ENCODE peak calls at places on chromosomes 7 and 10, in seven cellular contexts. One of them, this sample, is unnamed.

GRCh38 chr10:11539191-11539868 is 72.1 kb downstream of the USP6NL start:
- DNase-seq in fibroblast of lung: peak; percentile 67
- DNase-seq in GM23338: no peak
- DNase-seq in HepG2: peak; percentile 30
- DNase-seq in A549: no peak
- DNase-seq in WERI-Rb-1: no peak
- DNase-seq in endodermal cell: peak; percentile 61
- DNase-seq in this sample: no peak

GRCh38 chr10:88687853-88688467 is 18.1 kb upstream of the LIPK start:
- DNase-seq in fibroblast of lung: peak; percentile 17
- DNase-seq in GM23338: peak; percentile 46
- DNase-seq in HepG2: peak; percentile 3
- DNase-seq in A549: peak; percentile 27
- DNase-seq in WERI-Rb-1: no peak
- DNase-seq in endodermal cell: no peak
- DNase-seq in this sample: no peak

GRCh38 chr7:158350166-158350900 is 237.3 kb downstream of the PTPRN2 start:
- DNase-seq in fibroblast of lung: no peak
- DNase-seq in GM23338: no peak
- DNase-seq in HepG2: no peak
- DNase-seq in A549: no peak
- DNase-seq in WERI-Rb-1: no peak
- DNase-seq in endodermal cell: peak; percentile 37
- DNase-seq in this sample: no peak

GRCh38 chr7:14888904-14889482 is 13.6 kb downstream of the DGKB start:
- DNase-seq in fibroblast of lung: peak; percentile 20
- DNase-seq in GM23338: no peak
- DNase-seq in HepG2: no peak
- DNase-seq in A549: no peak
- DNase-seq in WERI-Rb-1: no peak
- DNase-seq in endodermal cell: no peak
- DNase-seq in this sample: no peak

GRCh38 chr7:29935111-29935510 is 54.5 kb downstream of the SCRN1 start:
- DNase-seq in fibroblast of lung: peak; percentile 46
- DNase-seq in GM23338: no peak
- DNase-seq in HepG2: no peak
- DNase-seq in A549: no peak
- DNase-seq in WERI-Rb-1: no peak
- DNase-seq in endodermal cell: no peak
- DNase-seq in this sample: no peak

GRCh38 chr10:114282526-114282925 is 43.5 kb downstream of the VWA2 start:
- DNase-seq in fibroblast of lung: no peak
- DNase-seq in GM23338: no peak
- DNase-seq in HepG2: no peak
- DNase-seq in A549: no peak
- DNase-seq in WERI-Rb-1: no peak
- DNase-seq in endodermal cell: no peak
- DNase-seq in this sample: no peak

GRCh38 chr7:130793855-130794618 is 60.0 kb upstream of the KLF14 start:
- DNase-seq in fibroblast of lung: peak; percentile 52
- DNase-seq in GM23338: peak; percentile 43
- DNase-seq in HepG2: peak; percentile 18
- DNase-seq in A549: no peak
- DNase-seq in WERI-Rb-1: no peak
- DNase-seq in endodermal cell: no peak
- DNase-seq in this sample: no peak

GRCh38 chr7:131066635-131067034 is 261.0 kb upstream of the MKLN1 start:
- DNase-seq in fibroblast of lung: peak; percentile 49
- DNase-seq in GM23338: no peak
- DNase-seq in HepG2: peak; percentile 41
- DNase-seq in A549: no peak
- DNase-seq in WERI-Rb-1: no peak
- DNase-seq in endodermal cell: no peak
- DNase-seq in this sample: peak; percentile 21

GRCh38 chr7:150855046-150855445 is 2.7 kb downstream of the AOC1 start:
- DNase-seq in fibroblast of lung: no peak
- DNase-seq in GM23338: no peak
- DNase-seq in HepG2: no peak
- DNase-seq in A549: no peak
- DNase-seq in WERI-Rb-1: no peak
- DNase-seq in endodermal cell: peak; percentile 41
- DNase-seq in this sample: no peak

GRCh38 chr7:93890041-93890463 is 501 bp downstream of the TFPI2 start:
- DNase-seq in fibroblast of lung: peak; percentile 74
- DNase-seq in GM23338: peak; percentile 86
- DNase-seq in HepG2: no peak
- DNase-seq in A549: peak; percentile 46
- DNase-seq in WERI-Rb-1: peak; percentile 19
- DNase-seq in endodermal cell: no peak
- DNase-seq in this sample: no peak

GRCh38 chr10:131109746-131110145 is 201.8 kb downstream of the TCERG1L start:
- DNase-seq in fibroblast of lung: no peak
- DNase-seq in GM23338: no peak
- DNase-seq in HepG2: no peak
- DNase-seq in A549: no peak
- DNase-seq in WERI-Rb-1: no peak
- DNase-seq in endodermal cell: no peak
- DNase-seq in this sample: no peak

GRCh38 chr10:16458196-16458977 is 21.6 kb downstream of the PTER start:
- DNase-seq in fibroblast of lung: no peak
- DNase-seq in GM23338: no peak
- DNase-seq in HepG2: no peak
- DNase-seq in A549: no peak
- DNase-seq in WERI-Rb-1: no peak
- DNase-seq in endodermal cell: no peak
- DNase-seq in this sample: no peak
- H3K4me3 ChIP-seq in fibroblast of lung: no peak overlapping the region
- H3K4me3 ChIP-seq in GM23338: no peak overlapping the region
- H3K4me3 ChIP-seq in HepG2: no peak overlapping the region
- H3K4me3 ChIP-seq in A549: no peak overlapping the region
- H3K4me3 ChIP-seq in WERI-Rb-1: no peak overlapping the region
- H3K4me3 ChIP-seq in endodermal cell: no peak overlapping the region
- H3K4me3 ChIP-seq in this sample: no peak overlapping the region

GRCh38 chr7:154832557-154833138 is 170.3 kb downstream of the PAXIP1 start:
- DNase-seq in fibroblast of lung: no peak
- DNase-seq in GM23338: no peak
- DNase-seq in HepG2: peak; percentile 38
- DNase-seq in A549: peak; percentile 22
- DNase-seq in WERI-Rb-1: peak; percentile 22
- DNase-seq in endodermal cell: peak; percentile 80
- DNase-seq in this sample: no peak

GRCh38 chr7:154833839-154834238 is 169.1 kb downstream of the PAXIP1 start:
- DNase-seq in fibroblast of lung: no peak
- DNase-seq in GM23338: no peak
- DNase-seq in HepG2: no peak
- DNase-seq in A549: no peak
- DNase-seq in WERI-Rb-1: no peak
- DNase-seq in endodermal cell: no peak
- DNase-seq in this sample: no peak

GRCh38 chr7:154837622-154838021 is 165.3 kb downstream of the PAXIP1 start:
- DNase-seq in fibroblast of lung: no peak
- DNase-seq in GM23338: no peak
- DNase-seq in HepG2: no peak
- DNase-seq in A549: no peak
- DNase-seq in WERI-Rb-1: no peak
- DNase-seq in endodermal cell: no peak
- DNase-seq in this sample: no peak

GRCh38 chr7:154837087-154837486 is 165.8 kb downstream of the PAXIP1 start:
- DNase-seq in fibroblast of lung: no peak
- DNase-seq in GM23338: no peak
- DNase-seq in HepG2: no peak
- DNase-seq in A549: no peak
- DNase-seq in WERI-Rb-1: no peak
- DNase-seq in endodermal cell: no peak
- DNase-seq in this sample: no peak

GRCh38 chr7:154835924-154836529 is 166.9 kb downstream of the PAXIP1 start:
- DNase-seq in fibroblast of lung: no peak
- DNase-seq in GM23338: no peak
- DNase-seq in HepG2: no peak
- DNase-seq in A549: no peak
- DNase-seq in WERI-Rb-1: no peak
- DNase-seq in endodermal cell: no peak
- DNase-seq in this sample: no peak
- H3K27ac ChIP-seq in fibroblast of lung: no peak overlapping the region
- H3K27ac ChIP-seq in GM23338: no peak overlapping the region
- H3K27ac ChIP-seq in HepG2: no peak overlapping the region
- H3K27ac ChIP-seq in A549: no peak overlapping the region
- H3K27ac ChIP-seq in WERI-Rb-1: no peak overlapping the region
- H3K27ac ChIP-seq in endodermal cell: no peak overlapping the region
- H3K27ac ChIP-seq in this sample: no peak overlapping the region

GRCh38 chr10:30999084-30999712 is 32.5 kb downstream of the ZNF438 start:
- DNase-seq in fibroblast of lung: no peak
- DNase-seq in GM23338: no peak
- DNase-seq in HepG2: no peak
- DNase-seq in A549: no peak
- DNase-seq in WERI-Rb-1: no peak
- DNase-seq in endodermal cell: no peak
- DNase-seq in this sample: no peak

GRCh38 chr10:30996481-30996980 is 35.1 kb downstream of the ZNF438 start:
- DNase-seq in fibroblast of lung: no peak
- DNase-seq in GM23338: no peak
- DNase-seq in HepG2: no peak
- DNase-seq in A549: no peak
- DNase-seq in WERI-Rb-1: no peak
- DNase-seq in endodermal cell: no peak
- DNase-seq in this sample: no peak

GRCh38 chr10:31000071-31000787 is 31.4 kb downstream of the ZNF438 start:
- DNase-seq in fibroblast of lung: no peak
- DNase-seq in GM23338: no peak
- DNase-seq in HepG2: no peak
- DNase-seq in A549: no peak
- DNase-seq in WERI-Rb-1: no peak
- DNase-seq in endodermal cell: peak; percentile 51
- DNase-seq in this sample: no peak

GRCh38 chr10:30995081-30995480 is 36.6 kb downstream of the ZNF438 start:
- DNase-seq in fibroblast of lung: no peak
- DNase-seq in GM23338: no peak
- DNase-seq in HepG2: no peak
- DNase-seq in A549: no peak
- DNase-seq in WERI-Rb-1: no peak
- DNase-seq in endodermal cell: no peak
- DNase-seq in this sample: no peak

DNA sequence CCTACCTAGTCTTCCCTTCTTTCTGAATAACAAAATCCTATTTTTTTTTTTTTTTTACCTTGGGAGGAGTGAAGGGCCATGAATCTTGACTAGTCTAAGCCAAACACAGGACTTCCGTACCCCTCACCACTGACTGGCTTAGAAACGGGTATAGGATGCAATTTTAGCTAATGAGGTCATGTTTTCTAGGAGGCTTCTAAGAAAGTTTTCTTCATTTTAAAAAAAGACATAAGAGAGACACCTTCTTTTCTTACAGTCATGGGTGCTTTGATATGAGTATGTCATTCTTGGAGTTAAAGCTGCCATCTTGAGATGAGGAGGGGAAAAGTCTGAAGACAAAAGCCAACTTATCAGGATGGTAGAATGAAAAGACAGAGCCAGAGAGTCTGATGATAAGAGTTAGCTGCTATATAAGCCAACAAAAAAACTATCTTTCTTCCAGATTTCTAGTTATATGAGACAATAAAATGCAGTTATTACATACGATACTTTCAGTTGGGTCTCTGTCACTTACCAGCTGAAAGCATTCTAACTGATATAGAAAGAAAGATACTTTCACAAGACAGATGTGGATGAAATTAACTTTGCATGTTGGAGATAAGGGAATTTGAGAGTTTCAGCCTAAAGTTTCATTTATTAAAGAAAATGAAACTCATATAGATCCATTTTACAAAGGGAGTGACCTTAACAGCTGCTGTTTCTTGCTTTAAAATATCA is 34.0 kb downstream of the ZNF438 start:
- DNase-seq in fibroblast of lung: no peak
- DNase-seq in GM23338: no peak
- DNase-seq in HepG2: no peak
- DNase-seq in A549: no peak
- DNase-seq in WERI-Rb-1: no peak
- DNase-seq in endodermal cell: no peak
- DNase-seq in this sample: no peak
- TF ChIP-seq CTCF in fibroblast of lung: no peak
- TF ChIP-seq CTCF in GM23338: no peak
- TF ChIP-seq CTCF in HepG2: no peak
- TF ChIP-seq CTCF in A549: no peak
- TF ChIP-seq CTCF in WERI-Rb-1: no peak
- TF ChIP-seq CTCF in endodermal cell: no peak
- TF ChIP-seq CTCF in this sample: no peak

GRCh38 chr7:101163281-101164070 is 1.9 kb downstream of the VGF start:
- DNase-seq in fibroblast of lung: no peak
- DNase-seq in GM23338: peak; percentile 72
- DNase-seq in HepG2: no peak
- DNase-seq in A549: no peak
- DNase-seq in WERI-Rb-1: no peak
- DNase-seq in endodermal cell: peak; percentile 85
- DNase-seq in this sample: no peak

GRCh38 chr7:101162551-101163280 is 2.7 kb downstream of the VGF start:
- DNase-seq in fibroblast of lung: peak; percentile 51
- DNase-seq in GM23338: peak; percentile 84
- DNase-seq in HepG2: no peak
- DNase-seq in A549: no peak
- DNase-seq in WERI-Rb-1: peak; percentile 51
- DNase-seq in endodermal cell: peak; percentile 90
- DNase-seq in this sample: no peak

GRCh38 chr7:101165958-101166602 is 711 bp upstream of the VGF start:
- DNase-seq in fibroblast of lung: no peak
- DNase-seq in GM23338: peak; percentile 75
- DNase-seq in HepG2: no peak
- DNase-seq in A549: no peak
- DNase-seq in WERI-Rb-1: no peak
- DNase-seq in endodermal cell: peak; percentile 75
- DNase-seq in this sample: no peak

GRCh38 chr7:101165075-101165957 is at the start of gene VGF:
- DNase-seq in fibroblast of lung: peak; percentile 89
- DNase-seq in GM23338: peak; percentile 97
- DNase-seq in HepG2: peak; percentile 85
- DNase-seq in A549: peak; percentile 92
- DNase-seq in WERI-Rb-1: peak; percentile 85
- DNase-seq in endodermal cell: peak; percentile 98
- DNase-seq in this sample: peak; percentile 84

DNA sequence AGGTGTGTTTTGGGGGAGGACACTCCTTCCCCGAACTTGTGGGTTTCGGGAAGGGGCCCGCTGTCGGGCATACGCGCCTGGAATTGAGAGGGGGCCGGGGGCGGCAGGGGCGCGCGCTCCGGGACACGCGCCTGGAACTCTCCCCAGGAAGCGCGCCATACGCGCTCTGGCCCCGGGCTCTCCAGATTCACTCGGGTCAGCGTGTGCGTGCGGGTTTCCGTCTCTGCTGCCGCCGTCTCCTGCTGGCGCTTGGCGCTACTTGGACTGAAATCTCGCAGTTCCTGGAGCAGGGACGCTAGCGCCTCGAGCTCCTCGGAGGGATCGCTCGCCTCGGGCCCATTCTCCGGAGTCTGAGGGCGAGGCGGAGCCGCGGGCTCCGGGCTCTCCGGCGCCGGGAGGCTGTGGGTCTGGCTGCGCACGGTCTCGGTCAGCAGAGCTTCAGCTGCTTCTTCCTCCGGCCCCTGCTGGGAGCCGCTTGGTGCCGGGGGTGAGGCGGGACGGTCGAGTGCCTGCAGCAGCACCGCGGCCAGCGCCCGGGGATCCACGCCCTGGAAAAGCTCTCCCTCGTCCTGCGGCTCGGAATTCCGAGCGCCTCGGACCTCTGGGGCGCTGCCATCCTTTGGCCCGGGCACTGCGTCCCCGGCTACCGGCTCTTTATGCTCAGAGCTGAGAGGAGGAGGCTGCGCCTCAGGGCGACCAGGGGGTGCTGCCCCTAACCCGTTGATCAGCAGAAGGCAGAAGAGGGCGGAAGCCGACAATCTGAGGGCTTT is 1.1 kb downstream of the VGF start:
- DNase-seq in fibroblast of lung: peak; percentile 73
- DNase-seq in GM23338: peak; percentile 83
- DNase-seq in HepG2: no peak
- DNase-seq in A549: no peak
- DNase-seq in WERI-Rb-1: no peak
- DNase-seq in endodermal cell: peak; percentile 93
- DNase-seq in this sample: no peak
- H3K4me3 ChIP-seq in fibroblast of lung: no peak overlapping the region
- H3K4me3 ChIP-seq in GM23338: peak overlapping the region; percentile 76
- H3K4me3 ChIP-seq in HepG2: peak overlapping the region; percentile 64
- H3K4me3 ChIP-seq in A549: peak overlapping the region; percentile 54
- H3K4me3 ChIP-seq in WERI-Rb-1: peak overlapping the region; percentile 20
- H3K4me3 ChIP-seq in endodermal cell: peak overlapping the region; percentile 62
- H3K4me3 ChIP-seq in this sample: peak overlapping the region; percentile 40